ENCODE peak calls at places on chromosomes 7 and 10, in nine cellular contexts. U is cardiac muscle cell; T is mesothelial cell of epicardium; X is fibroblast of lung; H is epithelial cell of esophagus; S is activated T-cell treated with anti-CD3 and anti-CD28 coated beads, Interleukin-2, amount 50 U/mL, for 1 hour; R is NCI-H1092 treated with DMSO at 0.1 percent for 48 hours; C is chondrocyte; J is Daoy. D is an unnamed sample.
A peak's percentile ranks its signal among the peaks of the same experiment; 100 is the strongest.

GRCh38 chr10:31383810-31384588 is 65.0 kb downstream of the ZEB1 start:
- DNase-seq in U (no peak), T (no peak), X (no peak), H (no peak), S (no peak), R (no peak), C (no peak), J (no peak), D (no peak)

GRCh38 chr7:92331508-92331907 is 85.7 kb downstream of the ANKIB1 start:
- DNase-seq in U (no peak), T (no peak), X (no peak), H (no peak), S (no peak), R (no peak), C (no peak), J (no peak), D (no peak)

GRCh38 chr10:110336111-110336721 is 31.5 kb upstream of the SMNDC1 start:
- DNase-seq in U (peak; percentile 49), T (no peak), X (peak; percentile 98), H (peak; percentile 93), S (no peak), R (no peak), C (no peak), J (peak; percentile 78), D (peak; percentile 99)

GRCh38 chr10:2979267-2979660 is 88.1 kb upstream of the PFKP start:
- DNase-seq in U (no peak), T (no peak), X (peak; percentile 11), H (no peak), S (no peak), R (no peak), C (no peak), J (no peak), D (peak; percentile 83)

GRCh38 chr7:99124636-99125504 is 19.0 kb downstream of the SMURF1 start:
- DNase-seq in U (no peak), T (no peak), X (no peak), H (peak; percentile 43), S (no peak), R (no peak), C (no peak), J (peak; percentile 36), D (peak; percentile 30)

GRCh38 chr10:24642921-24643678 is 80.6 kb downstream of the ARHGAP21 start:
- DNase-seq in U (peak; percentile 34), T (no peak), X (peak; percentile 89), H (peak; percentile 88), S (no peak), R (peak; percentile 73), C (no peak), J (peak; percentile 39), D (peak; percentile 85)

GRCh38 chr10:34323197-34323596 is 491.9 kb downstream of the PARD3 start:
- DNase-seq in U (no peak), T (no peak), X (peak; percentile 53), H (no peak), S (no peak), R (no peak), C (no peak), J (no peak), D (peak; percentile 58)

GRCh38 chr10:8060010-8060703 is 5.7 kb downstream of the GATA3 start:
- DNase-seq in U (no peak), T (no peak), X (no peak), H (no peak), S (peak; percentile 53), R (no peak), C (no peak), J (peak; percentile 62), D (peak; percentile 77)

GRCh38 chr10:48506147-48506917 is 98.5 kb downstream of the ARHGAP22 start:
- DNase-seq in U (no peak), T (no peak), X (peak; percentile 54), H (peak; percentile 57), S (no peak), R (no peak), C (no peak), J (peak; percentile 33), D (peak; percentile 69)

GRCh38 chr10:9342865-9343450 is 1288.5 kb downstream of the GATA3 start:
- DNase-seq in U (peak; percentile 73), T (no peak), X (peak; percentile 65), H (peak; percentile 53), S (no peak), R (peak; percentile 17), C (no peak), J (peak; percentile 3), D (peak; percentile 47)

GRCh38 chr10:35153723-35154122 is 27.1 kb downstream of the CREM start:
- DNase-seq in U (peak; percentile 87), T (no peak), X (no peak), H (no peak), S (no peak), R (no peak), C (no peak), J (no peak), D (no peak)

GRCh38 chr10:15571570-15571969 is 148.2 kb downstream of the ITGA8 start:
- DNase-seq in U (peak; percentile 32), T (peak; percentile 51), X (peak; percentile 90), H (no peak), S (no peak), R (no peak), C (no peak), J (peak; percentile 15), D (peak; percentile 83)

GRCh38 chr10:93219347-93219746 is 145.7 kb downstream of the CYP26A1 start:
- DNase-seq in U (no peak), T (no peak), X (no peak), H (no peak), S (no peak), R (no peak), C (no peak), J (no peak), D (peak; percentile 66)

GRCh38 chr7:75033064-75033463 is 40.5 kb downstream of the RCC1L start:
- DNase-seq in U (peak; percentile 12), T (no peak), X (no peak), H (no peak), S (no peak), R (no peak), C (no peak), J (no peak), D (no peak)

GRCh38 chr7:98968621-98969020 is 90.3 kb downstream of the TRRAP start:
- DNase-seq in U (no peak), T (no peak), X (no peak), H (no peak), S (no peak), R (no peak), C (no peak), J (no peak), D (no peak)